ENCODE peak calls at places on chromosomes 13 and 19, in four cellular contexts. One of them, this sample, is unnamed.

GRCh38 chr19:43786665-43787064 is 5.9 kb upstream of the KCNN4 start:
- DNase-seq in activated naive CD4-positive, alpha-beta T cell: no peak
- DNase-seq in germinal center: no peak
- DNase-seq in activated T-cell treated with anti-CD3 and anti-CD28 coated beads, Interleukin-2, amount 50 U/mL, for 72 hours: no peak
- DNase-seq in this sample: no peak

GRCh38 chr19:13633109-13633508 is 126.8 kb upstream of the CACNA1A start:
- DNase-seq in activated T-cell treated with anti-CD3 and anti-CD28 coated beads, Interleukin-2, amount 50 U/mL, for 72 hours: no peak
- DNase-seq in germinal center: no peak
- DNase-seq in activated naive CD4-positive, alpha-beta T cell: no peak
- DNase-seq in this sample: no peak

GRCh38 chr19:49157445-49158224 is at the start of gene TRPM4:
- DNase-seq in activated naive CD4-positive, alpha-beta T cell: no peak
- DNase-seq in activated T-cell treated with anti-CD3 and anti-CD28 coated beads, Interleukin-2, amount 50 U/mL, for 72 hours: peak; percentile 52
- DNase-seq in germinal center: no peak
- DNase-seq in this sample: no peak

GRCh38 chr13:40777166-40777956 is 6.4 kb upstream of the MRPS31 start:
- DNase-seq in activated naive CD4-positive, alpha-beta T cell: no peak
- DNase-seq in activated T-cell treated with anti-CD3 and anti-CD28 coated beads, Interleukin-2, amount 50 U/mL, for 72 hours: peak; percentile 46
- DNase-seq in germinal center: peak; percentile 66
- DNase-seq in this sample: no peak

GRCh38 chr19:44643605-44644390 is at the start of gene PVR:
- DNase-seq in activated naive CD4-positive, alpha-beta T cell: no peak
- DNase-seq in activated T-cell treated with anti-CD3 and anti-CD28 coated beads, Interleukin-2, amount 50 U/mL, for 72 hours: peak; percentile 59
- DNase-seq in germinal center: no peak
- DNase-seq in this sample: no peak

GRCh38 chr19:51387924-51388389 is at the start of gene LIM2:
- DNase-seq in germinal center: no peak
- DNase-seq in activated naive CD4-positive, alpha-beta T cell: no peak
- DNase-seq in activated T-cell treated with anti-CD3 and anti-CD28 coated beads, Interleukin-2, amount 50 U/mL, for 72 hours: no peak
- DNase-seq in this sample: no peak

GRCh38 chr19:14659886-14660489 is 14.7 kb downstream of the ADGRE3 start:
- DNase-seq in activated naive CD4-positive, alpha-beta T cell: no peak
- DNase-seq in activated T-cell treated with anti-CD3 and anti-CD28 coated beads, Interleukin-2, amount 50 U/mL, for 72 hours: no peak
- DNase-seq in germinal center: no peak
- DNase-seq in this sample: no peak

GRCh38 chr19:35442091-35442490 is 6.0 kb upstream of the FFAR2 start:
- DNase-seq in germinal center: no peak
- DNase-seq in activated naive CD4-positive, alpha-beta T cell: no peak
- DNase-seq in activated T-cell treated with anti-CD3 and anti-CD28 coated beads, Interleukin-2, amount 50 U/mL, for 72 hours: no peak
- DNase-seq in this sample: no peak

GRCh38 chr19:6023085-6023682 is 45.2 kb upstream of the RANBP3 start:
- DNase-seq in activated naive CD4-positive, alpha-beta T cell: no peak
- DNase-seq in germinal center: no peak
- DNase-seq in activated T-cell treated with anti-CD3 and anti-CD28 coated beads, Interleukin-2, amount 50 U/mL, for 72 hours: no peak
- DNase-seq in this sample: no peak

GRCh38 chr13:104984296-104984818 is 1551.1 kb downstream of the EFNB2 start:
- DNase-seq in activated T-cell treated with anti-CD3 and anti-CD28 coated beads, Interleukin-2, amount 50 U/mL, for 72 hours: peak; percentile 29
- DNase-seq in germinal center: no peak
- DNase-seq in activated naive CD4-positive, alpha-beta T cell: no peak
- DNase-seq in this sample: no peak

GRCh38 chr13:109344552-109345157 is 441.7 kb downstream of the IRS2 start:
- DNase-seq in activated naive CD4-positive, alpha-beta T cell: no peak
- DNase-seq in germinal center: no peak
- DNase-seq in activated T-cell treated with anti-CD3 and anti-CD28 coated beads, Interleukin-2, amount 50 U/mL, for 72 hours: no peak
- DNase-seq in this sample: no peak

GRCh38 chr13:36343766-36344165 is 2.4 kb downstream of the SPART start:
- DNase-seq in activated naive CD4-positive, alpha-beta T cell: no peak
- DNase-seq in germinal center: no peak
- DNase-seq in activated T-cell treated with anti-CD3 and anti-CD28 coated beads, Interleukin-2, amount 50 U/mL, for 72 hours: no peak
- DNase-seq in this sample: no peak

GRCh38 chr19:42255766-42256750 is 1.1 kb upstream of the ERF start:
- DNase-seq in activated naive CD4-positive, alpha-beta T cell: no peak
- DNase-seq in germinal center: no peak
- DNase-seq in activated T-cell treated with anti-CD3 and anti-CD28 coated beads, Interleukin-2, amount 50 U/mL, for 72 hours: no peak
- DNase-seq in this sample: no peak

GRCh38 chr13:49300716-49301589 is 53.2 kb downstream of the CDADC1 start:
- DNase-seq in activated naive CD4-positive, alpha-beta T cell: peak; percentile 33
- DNase-seq in germinal center: peak; percentile 84
- DNase-seq in activated T-cell treated with anti-CD3 and anti-CD28 coated beads, Interleukin-2, amount 50 U/mL, for 72 hours: peak; percentile 66
- DNase-seq in this sample: peak; percentile 35

GRCh38 chr13:113358653-113359052 is 5.3 kb downstream of the GRTP1 start:
- DNase-seq in activated T-cell treated with anti-CD3 and anti-CD28 coated beads, Interleukin-2, amount 50 U/mL, for 72 hours: no peak
- DNase-seq in activated naive CD4-positive, alpha-beta T cell: no peak
- DNase-seq in germinal center: no peak
- DNase-seq in this sample: no peak

GRCh38 chr13:52845334-52845761 is 3.1 kb downstream of the PCDH8 start:
- DNase-seq in activated naive CD4-positive, alpha-beta T cell: no peak
- DNase-seq in germinal center: no peak
- DNase-seq in activated T-cell treated with anti-CD3 and anti-CD28 coated beads, Interleukin-2, amount 50 U/mL, for 72 hours: peak; percentile 9
- DNase-seq in this sample: no peak

GRCh38 chr13:27624071-27624470 is 2.4 kb downstream of the POLR1D start:
- DNase-seq in activated T-cell treated with anti-CD3 and anti-CD28 coated beads, Interleukin-2, amount 50 U/mL, for 72 hours: no peak
- DNase-seq in activated naive CD4-positive, alpha-beta T cell: no peak
- DNase-seq in germinal center: no peak
- DNase-seq in this sample: no peak

GRCh38 chr13:98801626-98802418 is 49.4 kb upstream of the SLC15A1 start:
- DNase-seq in germinal center: no peak
- DNase-seq in activated naive CD4-positive, alpha-beta T cell: no peak
- DNase-seq in activated T-cell treated with anti-CD3 and anti-CD28 coated beads, Interleukin-2, amount 50 U/mL, for 72 hours: no peak
- DNase-seq in this sample: no peak

GRCh38 chr13:39509616-39510015 is 93.4 kb downstream of the LHFPL6 start:
- DNase-seq in activated T-cell treated with anti-CD3 and anti-CD28 coated beads, Interleukin-2, amount 50 U/mL, for 72 hours: no peak
- DNase-seq in activated naive CD4-positive, alpha-beta T cell: no peak
- DNase-seq in germinal center: no peak
- DNase-seq in this sample: no peak

GRCh38 chr13:34567558-34567957 is 374.5 kb upstream of the NBEA start:
- DNase-seq in germinal center: no peak
- DNase-seq in activated T-cell treated with anti-CD3 and anti-CD28 coated beads, Interleukin-2, amount 50 U/mL, for 72 hours: no peak
- DNase-seq in activated naive CD4-positive, alpha-beta T cell: no peak
- DNase-seq in this sample: no peak

GRCh38 chr13:113327391-113327765 is 30.3 kb downstream of the LAMP1 start:
- DNase-seq in germinal center: no peak
- DNase-seq in activated T-cell treated with anti-CD3 and anti-CD28 coated beads, Interleukin-2, amount 50 U/mL, for 72 hours: no peak
- DNase-seq in activated naive CD4-positive, alpha-beta T cell: no peak
- DNase-seq in this sample: no peak

GRCh38 chr13:101341464-101341863 is 74.8 kb downstream of the NALCN start:
- DNase-seq in activated T-cell treated with anti-CD3 and anti-CD28 coated beads, Interleukin-2, amount 50 U/mL, for 72 hours: no peak
- DNase-seq in germinal center: no peak
- DNase-seq in activated naive CD4-positive, alpha-beta T cell: no peak
- DNase-seq in this sample: no peak

GRCh38 chr13:110963554-110963970 is 48.7 kb upstream of the ANKRD10 start:
- DNase-seq in activated T-cell treated with anti-CD3 and anti-CD28 coated beads, Interleukin-2, amount 50 U/mL, for 72 hours: no peak
- DNase-seq in activated naive CD4-positive, alpha-beta T cell: no peak
- DNase-seq in germinal center: no peak
- DNase-seq in this sample: no peak

GRCh38 chr19:49497047-49497789 is 984 bp downstream of the RPS11 start:
- DNase-seq in activated naive CD4-positive, alpha-beta T cell: peak; percentile 49
- DNase-seq in germinal center: peak; percentile 78
- DNase-seq in activated T-cell treated with anti-CD3 and anti-CD28 coated beads, Interleukin-2, amount 50 U/mL, for 72 hours: peak; percentile 61
- DNase-seq in this sample: peak; percentile 68

GRCh38 chr13:52359534-52359933 is 46.4 kb downstream of the THSD1 start:
- DNase-seq in activated naive CD4-positive, alpha-beta T cell: no peak
- DNase-seq in activated T-cell treated with anti-CD3 and anti-CD28 coated beads, Interleukin-2, amount 50 U/mL, for 72 hours: no peak
- DNase-seq in germinal center: no peak
- DNase-seq in this sample: no peak

GRCh38 chr19:41960973-41961372 is 1.9 kb upstream of the RABAC1 start:
- DNase-seq in activated T-cell treated with anti-CD3 and anti-CD28 coated beads, Interleukin-2, amount 50 U/mL, for 72 hours: no peak
- DNase-seq in germinal center: no peak
- DNase-seq in activated naive CD4-positive, alpha-beta T cell: no peak
- DNase-seq in this sample: no peak

GRCh38 chr13:102597029-102598015 is 536 bp downstream of the TPP2 start:
- DNase-seq in activated T-cell treated with anti-CD3 and anti-CD28 coated beads, Interleukin-2, amount 50 U/mL, for 72 hours: peak; percentile 21
- DNase-seq in germinal center: peak; percentile 47
- DNase-seq in activated naive CD4-positive, alpha-beta T cell: no peak
- DNase-seq in this sample: no peak

GRCh38 chr13:109402976-109403375 is 383.4 kb downstream of the IRS2 start:
- DNase-seq in activated T-cell treated with anti-CD3 and anti-CD28 coated beads, Interleukin-2, amount 50 U/mL, for 72 hours: no peak
- DNase-seq in activated naive CD4-positive, alpha-beta T cell: no peak
- DNase-seq in germinal center: no peak
- DNase-seq in this sample: no peak

GRCh38 chr13:98507060-98507797 is 69.7 kb downstream of the STK24 start:
- DNase-seq in activated naive CD4-positive, alpha-beta T cell: no peak
- DNase-seq in activated T-cell treated with anti-CD3 and anti-CD28 coated beads, Interleukin-2, amount 50 U/mL, for 72 hours: no peak
- DNase-seq in germinal center: no peak
- DNase-seq in this sample: no peak

GRCh38 chr13:91308299-91308698 is 39.2 kb upstream of the MIR17HG start:
- DNase-seq in activated T-cell treated with anti-CD3 and anti-CD28 coated beads, Interleukin-2, amount 50 U/mL, for 72 hours: no peak
- DNase-seq in germinal center: peak; percentile 5
- DNase-seq in activated naive CD4-positive, alpha-beta T cell: no peak
- DNase-seq in this sample: no peak

GRCh38 chr19:42091300-42092266 is 15.6 kb downstream of the ZNF574 start:
- DNase-seq in activated T-cell treated with anti-CD3 and anti-CD28 coated beads, Interleukin-2, amount 50 U/mL, for 72 hours: no peak
- DNase-seq in germinal center: no peak
- DNase-seq in activated naive CD4-positive, alpha-beta T cell: no peak
- DNase-seq in this sample: no peak

GRCh38 chr13:32585625-32586021 is 629 bp upstream of the PDS5B start:
- DNase-seq in activated T-cell treated with anti-CD3 and anti-CD28 coated beads, Interleukin-2, amount 50 U/mL, for 72 hours: peak; percentile 10
- DNase-seq in germinal center: peak; percentile 12
- DNase-seq in activated naive CD4-positive, alpha-beta T cell: no peak
- DNase-seq in this sample: no peak

GRCh38 chr13:93881418-93881817 is 598.1 kb downstream of the DCT start:
- DNase-seq in germinal center: no peak
- DNase-seq in activated T-cell treated with anti-CD3 and anti-CD28 coated beads, Interleukin-2, amount 50 U/mL, for 72 hours: no peak
- DNase-seq in activated naive CD4-positive, alpha-beta T cell: no peak
- DNase-seq in this sample: no peak

GRCh38 chr19:4338441-4339350 is at the start of gene STAP2:
- DNase-seq in germinal center: no peak
- DNase-seq in activated naive CD4-positive, alpha-beta T cell: peak; percentile 8
- DNase-seq in activated T-cell treated with anti-CD3 and anti-CD28 coated beads, Interleukin-2, amount 50 U/mL, for 72 hours: peak; percentile 32
- DNase-seq in this sample: no peak

GRCh38 chr13:48070942-48071341 is 24.0 kb downstream of the MED4 start:
- DNase-seq in germinal center: no peak
- DNase-seq in activated T-cell treated with anti-CD3 and anti-CD28 coated beads, Interleukin-2, amount 50 U/mL, for 72 hours: no peak
- DNase-seq in activated naive CD4-positive, alpha-beta T cell: no peak
- DNase-seq in this sample: no peak

GRCh38 chr19:46080561-46080960 is 39.8 kb upstream of the IGFL4 start:
- DNase-seq in germinal center: no peak
- DNase-seq in activated T-cell treated with anti-CD3 and anti-CD28 coated beads, Interleukin-2, amount 50 U/mL, for 72 hours: no peak
- DNase-seq in activated naive CD4-positive, alpha-beta T cell: no peak
- DNase-seq in this sample: no peak

GRCh38 chr13:93270769-93271753 is 44.5 kb downstream of the GPC6 start:
- DNase-seq in activated T-cell treated with anti-CD3 and anti-CD28 coated beads, Interleukin-2, amount 50 U/mL, for 72 hours: no peak
- DNase-seq in activated naive CD4-positive, alpha-beta T cell: no peak
- DNase-seq in germinal center: no peak
- DNase-seq in this sample: no peak

This sample was measured in central memory CD8-positive, alpha-beta T cell.